ENCODE peak calls at places on chromosomes 5 and 9, in seven cellular contexts. A is WERI-Rb-1, G is dorsolateral prefrontal cortex, S is right atrium auricular region, X is testis, E is thoracic aorta, B is GM23248. F is an unnamed sample.

GRCh38 chr5:141877478-141878185 is 578 bp downstream of the PCDH1 start:
- DNase-seq in B (peak), A (no peak), G (no peak), S (no peak), E (no peak), X (peak), F (peak)

GRCh38 chr9:126664893-126665695 is 51.4 kb downstream of the LMX1B start:
- DNase-seq in G (no peak), B (no peak), S (no peak), E (no peak), X (peak), A (no peak), F (peak)

GRCh38 chr9:89185980-89186379 is 7.4 kb upstream of the SHC3 start:
- DNase-seq in S (no peak), A (no peak), B (peak), E (no peak), G (no peak), X (no peak), F (no peak)

GRCh38 chr5:172211676-172212075 is 17.7 kb downstream of the EFCAB9 start:
- DNase-seq in B (no peak), S (no peak), A (no peak), E (no peak), G (no peak), X (no peak), F (no peak)

GRCh38 chr5:137078171-137078665 is 420.9 kb downstream of the SPOCK1 start:
- DNase-seq in G (peak), E (no peak), B (peak), S (no peak), A (peak), X (no peak), F (no peak)

GRCh38 chr5:21642321-21642720 is 1210.8 kb downstream of the CDH12 start:
- DNase-seq in E (no peak), G (no peak), S (no peak), B (no peak), A (no peak), X (no peak), F (no peak)

GRCh38 chr5:68770566-68770965 is 323.2 kb upstream of the SLC30A5 start:
- DNase-seq in G (no peak), A (peak), B (no peak), S (no peak), X (no peak), E (no peak), F (no peak)

GRCh38 chr5:58240286-58240685 is 219.6 kb downstream of the PLK2 start:
- DNase-seq in B (peak), X (no peak), A (no peak), G (no peak), S (no peak), E (no peak), F (no peak)

GRCh38 chr5:95080026-95080425 is 204.9 kb downstream of the MCTP1 start:
- DNase-seq in G (no peak), E (no peak), S (no peak), A (no peak), X (no peak), B (no peak), F (no peak)

GRCh38 chr9:128188209-128188608 is 3.2 kb downstream of the CIZ1 start:
- DNase-seq in E (no peak), G (no peak), B (no peak), S (no peak), A (no peak), X (no peak), F (no peak)

GRCh38 chr9:76962732-76963131 is 56.7 kb upstream of the FOXB2 start:
- DNase-seq in B (no peak), G (no peak), X (no peak), E (no peak), A (no peak), S (no peak), F (no peak)

GRCh38 chr9:95752129-95752731 is 123.3 kb upstream of the ERCC6L2 start:
- DNase-seq in S (no peak), A (no peak), B (no peak), X (no peak), G (no peak), E (no peak), F (no peak)

GRCh38 chr5:4142842-4143241 is 547.2 kb downstream of the IRX1 start:
- DNase-seq in X (no peak), G (no peak), B (no peak), S (no peak), E (no peak), A (no peak), F (no peak)

GRCh38 chr5:142511318-142511717 is 174.6 kb downstream of the FGF1 start:
- DNase-seq in E (no peak), X (no peak), S (no peak), B (no peak), A (no peak), G (no peak), F (no peak)

GRCh38 chr9:124448019-124448418 is 2.2 kb upstream of the ADGRD2 start:
- DNase-seq in B (no peak), X (peak), G (no peak), S (no peak), A (no peak), E (no peak), F (no peak)

GRCh38 chr5:68225188-68225910 is 9.8 kb downstream of the PIK3R1 start:
- DNase-seq in S (peak), X (peak), E (peak), G (peak), A (no peak), B (peak), F (peak)

GRCh38 chr5:154365823-154366222 is 80.0 kb upstream of the SAP30L start:
- DNase-seq in S (no peak), A (no peak), G (no peak), B (peak), E (no peak), X (no peak), F (no peak)

GRCh38 chr5:124139995-124140394 is 606.4 kb downstream of the ZNF608 start:
- DNase-seq in S (no peak), X (no peak), A (no peak), G (no peak), B (no peak), E (no peak), F (no peak)

GRCh38 chr5:139486201-139486600 is 3.6 kb upstream of the STING1 start:
- DNase-seq in B (no peak), A (peak), S (no peak), E (no peak), G (no peak), X (no peak), F (no peak)

GRCh38 chr9:112137066-112137465 is 38.0 kb downstream of the SUSD1 start:
- DNase-seq in G (no peak), A (no peak), E (no peak), X (no peak), S (no peak), B (no peak), F (no peak)
- H3K27ac ChIP-seq in G (no peak), A (no peak), E (no peak), X (no peak), S (no peak), B (no peak), F (no peak)

GRCh38 chr5:173954671-173955605 is 34.0 kb upstream of the C5orf47 start:
- DNase-seq in S (no peak), B (peak), A (no peak), G (no peak), X (no peak), E (no peak), F (peak)

GRCh38 chr5:173950829-173951228 is 38.1 kb upstream of the C5orf47 start:
- DNase-seq in B (no peak), X (no peak), A (no peak), E (no peak), G (no peak), S (no peak), F (no peak)

DNA sequence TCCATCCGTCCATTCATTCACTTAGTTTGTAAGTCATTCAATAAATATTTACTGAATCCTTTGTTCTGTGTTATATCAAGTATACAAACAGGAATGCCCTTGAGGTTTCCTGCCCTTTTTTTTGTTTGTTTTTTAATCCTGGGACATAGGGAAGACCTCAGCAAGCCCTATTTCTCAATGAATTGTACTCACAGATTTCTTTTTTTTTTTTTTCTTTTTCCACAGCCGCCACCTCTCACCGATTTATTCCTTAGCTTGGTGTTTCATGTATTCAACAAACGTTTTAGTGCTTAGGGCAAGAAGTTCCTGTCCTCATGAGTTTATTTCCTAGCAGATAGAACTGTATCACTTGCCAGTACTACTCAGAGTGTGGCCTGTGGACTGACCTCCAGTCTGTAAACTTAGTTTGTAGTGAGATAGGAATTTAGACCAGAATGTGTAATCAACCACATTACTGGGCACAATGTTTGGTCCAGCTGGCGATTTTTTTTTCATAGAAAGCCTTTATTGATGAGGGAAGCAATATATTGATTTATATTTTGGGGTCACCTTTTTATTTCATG is 35.4 kb upstream of the C5orf47 start:
- DNase-seq in S (no peak), G (no peak), E (no peak), A (no peak), B (peak), X (no peak), F (no peak)
- H3K4me3 ChIP-seq in S (no peak), G (no peak), E (no peak), A (no peak), B (no peak), X (no peak), F (no peak)

GRCh38 chr9:23220171-23220570 is 605.9 kb downstream of the ELAVL2 start:
- DNase-seq in E (no peak), X (no peak), A (no peak), G (no peak), S (no peak), B (no peak), F (no peak)

GRCh38 chr9:23219471-23219870 is 606.6 kb downstream of the ELAVL2 start:
- DNase-seq in S (no peak), A (no peak), E (no peak), B (no peak), G (no peak), X (no peak), F (no peak)

GRCh38 chr9:23215688-23216087 is 610.4 kb downstream of the ELAVL2 start:
- DNase-seq in X (no peak), S (no peak), A (no peak), G (no peak), B (no peak), E (no peak), F (no peak)

GRCh38 chr9:23220957-23221356 is 605.1 kb downstream of the ELAVL2 start:
- DNase-seq in A (no peak), S (no peak), E (no peak), G (no peak), B (no peak), X (no peak), F (no peak)
- H3K27ac ChIP-seq in A (no peak), S (no peak), E (no peak), G (no peak), B (no peak), X (no peak), F (no peak)

DNA sequence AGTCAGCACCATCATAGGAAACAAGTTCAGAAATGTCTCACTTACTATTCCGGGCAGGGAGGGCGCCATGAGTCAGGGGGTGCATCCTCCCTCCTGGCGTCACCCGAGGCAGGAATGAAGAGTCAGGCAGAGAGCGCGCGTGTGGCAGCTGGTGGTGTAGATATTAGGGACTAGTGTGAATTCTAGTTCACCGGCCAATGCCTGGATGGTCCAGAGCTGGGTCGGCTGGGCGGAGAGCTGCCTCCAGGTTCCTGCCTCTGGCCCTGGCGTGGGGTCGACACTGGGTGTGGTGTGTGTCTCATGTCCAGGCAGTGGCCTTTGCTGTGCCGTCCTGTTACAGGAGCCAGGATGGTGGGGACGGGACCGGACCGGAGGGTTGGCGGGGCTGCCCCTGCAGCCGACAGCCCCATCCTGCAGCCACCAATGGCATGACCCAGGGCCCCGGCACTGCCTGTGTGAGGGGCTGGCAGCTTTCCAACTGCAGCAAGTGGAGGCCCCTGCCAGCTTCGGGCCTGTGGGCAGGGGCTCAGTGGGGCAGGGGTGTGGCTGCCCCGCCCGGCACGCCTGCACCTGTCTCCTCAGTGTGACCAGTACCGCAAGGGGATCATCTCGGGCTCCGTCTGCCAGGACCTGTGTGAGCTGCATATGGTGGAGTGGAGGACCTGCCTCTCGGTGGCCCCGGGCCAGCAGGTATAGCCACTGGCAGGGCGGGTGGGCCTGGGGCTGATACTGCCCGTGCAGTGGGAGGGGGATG is 9.1 kb downstream of the DIPK1B start:
- DNase-seq in E (no peak), A (no peak), S (peak), B (peak), X (no peak), G (no peak), F (no peak)
- H3K4me3 ChIP-seq in E (no peak), A (no peak), S (no peak), B (no peak), X (no peak), G (no peak), F (no peak)

GRCh38 chr5:150762216-150762615 is 3.4 kb upstream of the DCTN4 start:
- DNase-seq in A (no peak), E (no peak), B (peak), S (peak), X (no peak), G (no peak), F (no peak)
- H3K27ac ChIP-seq in A (no peak), E (no peak), B (peak), S (peak), X (no peak), G (no peak), F (no peak)

GRCh38 chr5:149387982-149388381 is 8.9 kb upstream of the IL17B start:
- DNase-seq in G (no peak), B (peak), A (no peak), X (peak), E (no peak), S (no peak), F (no peak)
- H3K4me3 ChIP-seq in G (no peak), B (no peak), A (no peak), X (no peak), E (no peak), S (no peak), F (no peak)

GRCh38 chr5:55146080-55146479 is 13.9 kb upstream of the GPX8 start:
- DNase-seq in E (no peak), A (no peak), X (peak), B (no peak), S (no peak), G (no peak), F (no peak)
- H3K27ac ChIP-seq in E (no peak), A (no peak), X (no peak), B (no peak), S (no peak), G (no peak), F (no peak)